ENCODE peak calls at places on chromosomes 16 and 17, in seven cellular contexts. H is GM12865; D is activated naive CD8-positive, alpha-beta T cell treated with anti-CD3 and anti-CD28 coated beads for 36 hours; G is A549; E is activated CD4-positive, alpha-beta T cell treated with anti-CD3 and anti-CD28 coated beads, Interleukin-2, amount 50 U/mL, for 48 hours; B is amniotic stem cell; F is mammary epithelial cell. M is an unnamed sample.

GRCh38 chr17:63356275-63356905 is 89.7 kb downstream of the CYB561 start:
- DNase-seq in H (no peak), D (no peak), G (no peak), E (no peak), B (peak; percentile 24), F (peak; percentile 82), M (peak; percentile 83)

GRCh38 chr16:54370653-54371052 is 84.1 kb upstream of the IRX3 start:
- DNase-seq in H (no peak), D (no peak), G (no peak), E (no peak), B (no peak), F (no peak), M (no peak)

GRCh38 chr16:90018297-90019200 is 707 bp downstream of the DBNDD1 start:
- DNase-seq in H (no peak), D (no peak), G (peak; percentile 67), E (no peak), B (no peak), F (no peak), M (peak; percentile 29)

GRCh38 chr17:7258731-7259554 is 3.3 kb downstream of the CLDN7 start:
- DNase-seq in H (no peak), D (no peak), G (peak; percentile 64), E (peak; percentile 31), B (no peak), F (peak; percentile 80), M (peak; percentile 38)

GRCh38 chr17:66540131-66540781 is 237.8 kb downstream of the PRKCA start:
- DNase-seq in H (no peak), D (no peak), G (no peak), E (no peak), B (peak; percentile 62), F (peak; percentile 92), M (peak; percentile 85)

GRCh38 chr17:969767-970387 is 9.7 kb downstream of the NXN start:
- DNase-seq in H (no peak), D (no peak), G (no peak), E (no peak), B (no peak), F (no peak), M (no peak)

GRCh38 chr16:72092832-72093447 is 480 bp downstream of the TXNL4B start:
- DNase-seq in H (peak; percentile 33), D (no peak), G (peak; percentile 62), E (peak; percentile 23), B (no peak), F (peak; percentile 70), M (peak; percentile 63)

GRCh38 chr17:79478841-79479240 is 132.0 kb downstream of the RBFOX3 start:
- DNase-seq in H (no peak), D (no peak), G (no peak), E (no peak), B (no peak), F (no peak), M (no peak)

GRCh38 chr17:47968836-47969235 is 2.1 kb upstream of the CDK5RAP3 start:
- DNase-seq in H (no peak), D (no peak), G (no peak), E (no peak), B (no peak), F (no peak), M (no peak)

GRCh38 chr17:63480826-63481487 is 4.1 kb downstream of the ACE start:
- DNase-seq in H (no peak), D (no peak), G (no peak), E (no peak), B (no peak), F (no peak), M (no peak)

GRCh38 chr17:77540975-77541374 is 400.2 kb downstream of the SEC14L1 start:
- DNase-seq in H (no peak), D (no peak), G (no peak), E (no peak), B (no peak), F (no peak), M (no peak)

GRCh38 chr17:8837438-8838075 is 29.9 kb downstream of the PIK3R6 start:
- DNase-seq in H (no peak), D (no peak), G (no peak), E (no peak), B (no peak), F (peak; percentile 27), M (peak; percentile 2)

GRCh38 chr16:14634389-14634725 is 1.6 kb downstream of the BFAR start:
- DNase-seq in H (no peak), D (no peak), G (no peak), E (no peak), B (no peak), F (no peak), M (no peak)

GRCh38 chr16:86961133-86961720 is 356.0 kb downstream of the C16orf95 start:
- DNase-seq in H (no peak), D (no peak), G (no peak), E (no peak), B (no peak), F (no peak), M (no peak)

GRCh38 chr17:57086069-57086930 is 1.3 kb downstream of the AKAP1 start:
- DNase-seq in H (peak; percentile 28), D (peak; percentile 24), G (peak; percentile 52), E (peak; percentile 34), B (no peak), F (peak; percentile 62), M (peak; percentile 59)

GRCh38 chr17:42200702-42201101 is 6.4 kb upstream of the GHDC start:
- DNase-seq in H (no peak), D (no peak), G (no peak), E (no peak), B (no peak), F (no peak), M (no peak)

GRCh38 chr17:46025510-46025909 is 26.5 kb downstream of the STH start:
- DNase-seq in H (no peak), D (no peak), G (no peak), E (no peak), B (no peak), F (no peak), M (no peak)

GRCh38 chr17:41510251-41511065 is 5.0 kb upstream of the KRT13 start:
- DNase-seq in H (no peak), D (no peak), G (no peak), E (no peak), B (no peak), F (no peak), M (no peak)

GRCh38 chr17:46193626-46194392 is 580 bp upstream of the KANSL1 start:
- DNase-seq in H (peak; percentile 98), D (peak; percentile 95), G (peak; percentile 97), E (peak; percentile 96), B (peak; percentile 96), F (peak; percentile 91), M (peak; percentile 99)

GRCh38 chr16:6905601-6906000 is 427.0 kb upstream of the RBFOX1 start:
- DNase-seq in H (no peak), D (no peak), G (no peak), E (no peak), B (no peak), F (no peak), M (no peak)

GRCh38 chr16:20901441-20902112 is 1.0 kb downstream of the LYRM1 start:
- DNase-seq in H (peak; percentile 76), D (peak; percentile 27), G (peak; percentile 57), E (peak; percentile 32), B (no peak), F (peak; percentile 75), M (peak; percentile 88)

GRCh38 chr16:53768593-53768992 is 64.6 kb downstream of the FTO start:
- DNase-seq in H (no peak), D (no peak), G (peak; percentile 87), E (no peak), B (peak; percentile 61), F (peak; percentile 94), M (peak; percentile 90)

GRCh38 chr17:42120161-42121065 is 754 bp downstream of the KAT2A start:
- DNase-seq in H (peak; percentile 42), D (no peak), G (no peak), E (peak; percentile 39), B (no peak), F (no peak), M (no peak)

GRCh38 chr17:42392664-42393415 is 4.6 kb upstream of the STAT3 start:
- DNase-seq in H (peak; percentile 84), D (no peak), G (no peak), E (no peak), B (no peak), F (no peak), M (no peak)

GRCh38 chr17:75480281-75480680 is 23.8 kb downstream of the TMEM94 start:
- DNase-seq in H (no peak), D (no peak), G (no peak), E (no peak), B (no peak), F (no peak), M (no peak)

GRCh38 chr16:2774161-2774891 is 2.8 kb downstream of the ELOB start:
- DNase-seq in H (no peak), D (no peak), G (no peak), E (no peak), B (no peak), F (no peak), M (no peak)

GRCh38 chr16:81137012-81137335 is 40.8 kb upstream of the GCSH start:
- DNase-seq in H (no peak), D (no peak), G (peak; percentile 35), E (no peak), B (no peak), F (no peak), M (no peak)

GRCh38 chr17:56648814-56649213 is 55.3 kb downstream of the NOG start:
- DNase-seq in H (no peak), D (no peak), G (no peak), E (no peak), B (no peak), F (peak; percentile 28), M (peak; percentile 61)

GRCh38 chr17:2238432-2239169 is 65.0 kb downstream of the SMG6 start:
- DNase-seq in H (peak; percentile 89), D (no peak), G (no peak), E (no peak), B (no peak), F (no peak), M (no peak)

GRCh38 chr17:41800601-41801373 is 11.0 kb downstream of the P3H4 start:
- DNase-seq in H (peak; percentile 31), D (no peak), G (peak; percentile 88), E (no peak), B (peak; percentile 20), F (peak; percentile 100), M (peak; percentile 94)

GRCh38 chr16:8620535-8620934 is 963 bp upstream of the METTL22 start:
- DNase-seq in H (peak; percentile 18), D (no peak), G (no peak), E (no peak), B (no peak), F (peak; percentile 68), M (no peak)

GRCh38 chr17:75352079-75352569 is 53.4 kb downstream of the GRB2 start:
- DNase-seq in H (peak; percentile 38), D (no peak), G (peak; percentile 24), E (no peak), B (no peak), F (peak; percentile 64), M (no peak)

GRCh38 chr16:56871172-56871593 is 6.2 kb downstream of the SLC12A3 start:
- DNase-seq in H (peak; percentile 70), D (no peak), G (peak; percentile 28), E (peak; percentile 31), B (no peak), F (peak; percentile 33), M (peak; percentile 12)

GRCh38 chr17:40069751-40070643 is 7.2 kb downstream of the THRA start:
- DNase-seq in H (peak; percentile 53), D (peak; percentile 38), G (peak; percentile 78), E (peak; percentile 36), B (no peak), F (peak; percentile 24), M (peak; percentile 25)

GRCh38 chr16:87474017-87474416 is 18.8 kb downstream of the ZCCHC14 start:
- DNase-seq in H (no peak), D (no peak), G (no peak), E (no peak), B (no peak), F (no peak), M (no peak)

GRCh38 chr16:10834130-10834529 is 15.5 kb upstream of the TVP23A start:
- DNase-seq in H (no peak), D (no peak), G (no peak), E (no peak), B (no peak), F (no peak), M (no peak)

GRCh38 chr17:3976675-3977171 is 12.5 kb upstream of the ATP2A3 start:
- DNase-seq in H (no peak), D (no peak), G (no peak), E (no peak), B (no peak), F (no peak), M (no peak)

GRCh38 chr16:27444470-27444869 is 42.5 kb downstream of the IL21R start:
- DNase-seq in H (no peak), D (no peak), G (no peak), E (no peak), B (no peak), F (no peak), M (no peak)

M was measured in PC-3.